ENCODE peak calls at places on chromosomes 2 and 18, in nine cellular contexts. K is COR-L47; Z is CD8-positive, alpha-beta T cell; U is neural progenitor cell; P is spleen; O is activated CD4-positive, alpha-beta T cell treated with anti-CD3 and anti-CD28 coated beads, Interleukin-2, amount 10 ng/mL, durations not matched to agents 24 days and 14 days; Q is M059J; W is IMR-90; L is ACHN. N is an unnamed sample.

GRCh38 chr18:67408240-67408639 is 108.3 kb downstream of the DSEL start:
- DNase-seq in P (no peak), O (no peak), W (peak), Z (no peak), K (no peak), Q (peak), U (no peak), L (no peak), N (no peak)

GRCh38 chr2:127343277-127343676 is 44.5 kb downstream of the MAP3K2 start:
- DNase-seq in Q (no peak), W (no peak), Z (no peak), U (no peak), K (no peak), L (no peak), P (no peak), O (no peak), N (no peak)

GRCh38 chr2:56770490-56770889 is 586.7 kb downstream of the CCDC85A start:
- DNase-seq in Z (no peak), K (no peak), L (no peak), W (peak), U (no peak), P (no peak), Q (peak), O (no peak), N (no peak)

GRCh38 chr2:43792653-43793052 is 18.8 kb downstream of the DYNC2LI1 start:
- DNase-seq in K (no peak), Z (no peak), L (peak), O (no peak), Q (peak), U (no peak), W (no peak), P (no peak), N (no peak)

GRCh38 chr2:224772494-224772893 is 56.3 kb upstream of the CCDC195 start:
- DNase-seq in K (no peak), Z (no peak), W (no peak), Q (no peak), U (no peak), O (no peak), P (no peak), L (no peak), N (no peak)

GRCh38 chr18:13264091-13264777 is 45.7 kb downstream of the LDLRAD4 start:
- DNase-seq in Z (no peak), W (no peak), K (no peak), L (no peak), O (no peak), U (no peak), P (no peak), Q (no peak), N (peak)

GRCh38 chr2:217973008-217973787 is 29.6 kb downstream of the TNS1 start:
- DNase-seq in W (no peak), Z (no peak), Q (no peak), P (peak), U (no peak), L (no peak), K (no peak), O (no peak), N (peak)

GRCh38 chr2:47867205-47867604 is 39.1 kb downstream of the FBXO11 start:
- DNase-seq in W (peak), O (no peak), P (no peak), K (peak), L (peak), Z (no peak), U (no peak), Q (peak), N (no peak)

GRCh38 chr2:38105911-38106310 is 30.0 kb upstream of the CYP1B1 start:
- DNase-seq in O (no peak), L (no peak), K (no peak), P (no peak), Q (no peak), W (no peak), Z (no peak), U (no peak), N (no peak)

GRCh38 chr2:72182547-72183460 is 35.1 kb upstream of the CYP26B1 start:
- DNase-seq in Q (peak), O (no peak), U (no peak), W (no peak), Z (no peak), P (no peak), L (no peak), K (no peak), N (no peak)

GRCh38 chr18:3836937-3837336 is 387.0 kb downstream of the TGIF1 start:
- DNase-seq in Q (no peak), P (no peak), L (no peak), U (no peak), Z (no peak), K (no peak), W (no peak), O (no peak), N (no peak)

GRCh38 chr2:72109291-72109690 is 38.4 kb downstream of the CYP26B1 start:
- DNase-seq in O (no peak), Z (no peak), K (no peak), L (no peak), Q (no peak), P (no peak), U (no peak), W (no peak), N (peak)

GRCh38 chr2:28206786-28207185 is 185.9 kb upstream of the FOSL2 start:
- DNase-seq in L (no peak), Z (no peak), P (no peak), O (no peak), K (peak), U (no peak), Q (peak), W (no peak), N (no peak)

GRCh38 chr2:224650815-224651439 is 65.2 kb downstream of the CCDC195 start:
- DNase-seq in L (peak), W (peak), O (peak), Q (peak), Z (peak), P (no peak), K (peak), U (peak), N (no peak)

GRCh38 chr2:217077841-217078407 is 218.1 kb upstream of the TNP1 start:
- DNase-seq in P (no peak), K (no peak), W (peak), O (no peak), L (peak), Z (no peak), U (no peak), Q (no peak), N (no peak)

GRCh38 chr2:194363878-194364277 is 1293.1 kb upstream of the SLC39A10 start:
- DNase-seq in Q (no peak), P (no peak), Z (no peak), O (no peak), W (no peak), U (no peak), K (no peak), L (no peak), N (no peak)

N was measured in cardiac septum.